ENCODE peak calls at places on chromosomes 12 and 14, in seven cellular contexts. U is body of pancreas; M is stimulated activated naive CD4-positive, alpha-beta T cell; S is SJSA1; B is EH; G is stimulated activated CD8-positive, alpha-beta memory T cell treated with anti-CD3 and anti-CD28 coated beads, Interleukin-2, amount 100 ng/mL, for 48 hours; N is iPS DF 19.7. D is an unnamed sample.

GRCh38 chr12:49161092-49161795 is 27.6 kb downstream of the TUBA1A start:
- DNase-seq in U (no peak), M (no peak), S (no peak), B (no peak), G (no peak), N (no peak), D (no peak)

GRCh38 chr14:99270491-99271287 is 1.3 kb downstream of the BCL11B start:
- DNase-seq in U (no peak), M (no peak), S (no peak), B (no peak), G (no peak), N (no peak), D (no peak)

GRCh38 chr12:107732365-107732764 is 28.6 kb downstream of the PRDM4 start:
- DNase-seq in U (no peak), M (no peak), S (no peak), B (no peak), G (no peak), N (no peak), D (no peak)

GRCh38 chr12:49868952-49869815 is 26.3 kb upstream of the BCDIN3D start:
- DNase-seq in U (peak; percentile 56), M (no peak), S (no peak), B (peak; percentile 99), G (no peak), N (no peak), D (peak; percentile 88)

GRCh38 chr14:69208665-69209064 is 17.4 kb downstream of the EXD2 start:
- DNase-seq in U (no peak), M (no peak), S (no peak), B (no peak), G (no peak), N (no peak), D (no peak)

GRCh38 chr14:51612449-51612848 is 39.3 kb upstream of the FRMD6 start:
- DNase-seq in U (no peak), M (no peak), S (no peak), B (no peak), G (no peak), N (no peak), D (no peak)

GRCh38 chr12:3120701-3121100 is 43.5 kb downstream of the TSPAN9 start:
- DNase-seq in U (no peak), M (no peak), S (no peak), B (no peak), G (no peak), N (no peak), D (no peak)

GRCh38 chr12:40986031-40986430 is 202.1 kb upstream of the PDZRN4 start:
- DNase-seq in U (no peak), M (no peak), S (no peak), B (no peak), G (no peak), N (no peak), D (no peak)

GRCh38 chr14:101519090-101519489 is 42.2 kb upstream of the DIO3 start:
- DNase-seq in U (no peak), M (no peak), S (no peak), B (no peak), G (no peak), N (no peak), D (no peak)

GRCh38 chr12:11959117-11959823 is 111.5 kb upstream of the BCL2L14 start:
- DNase-seq in U (no peak), M (no peak), S (peak; percentile 76), B (peak; percentile 30), G (no peak), N (no peak), D (no peak)

GRCh38 chr12:9730591-9730990 is 2.3 kb downstream of the CLECL1 start:
- DNase-seq in U (no peak), M (no peak), S (no peak), B (no peak), G (no peak), N (no peak), D (no peak)

GRCh38 chr12:23399402-23399933 is 550.0 kb downstream of the SOX5 start:
- DNase-seq in U (no peak), M (no peak), S (no peak), B (no peak), G (no peak), N (no peak), D (no peak)

GRCh38 chr12:12442548-12443071 is 85.7 kb downstream of the BORCS5 start:
- DNase-seq in U (no peak), M (no peak), S (no peak), B (peak; percentile 74), G (no peak), N (no peak), D (no peak)

GRCh38 chr12:3152013-3152412 is 74.8 kb downstream of the TSPAN9 start:
- DNase-seq in U (no peak), M (no peak), S (peak; percentile 80), B (peak; percentile 46), G (no peak), N (no peak), D (no peak)

GRCh38 chr12:78210894-78211302 is 380.2 kb downstream of the NAV3 start:
- DNase-seq in U (no peak), M (no peak), S (no peak), B (peak; percentile 90), G (no peak), N (no peak), D (peak; percentile 17)